ENCODE peak calls at places on chromosomes 13 and 19, in eight cellular contexts. S is breast epithelium; W is SK-N-SH; T is NT2/D1; X is adrenal gland; C is Peyer's patch; V is CD4-positive, alpha-beta memory T cell; H is fibroblast of lung. Q is an unnamed sample. For H3K4me1 and H3K27me3, the result is how much of the 10 kb centered on the place peaks cover.

GRCh38 chr13:49395416-49396277 is 48.2 kb downstream of the CAB39L start:
- DNase-seq in S (no peak), W (no peak), T (no peak), X (peak), C (no peak), V (no peak), H (no peak), Q (no peak)

GRCh38 chr13:110187501-110188161 is 119.3 kb downstream of the COL4A1 start:
- DNase-seq in S (no peak), W (peak), T (no peak), X (peak), C (no peak), V (no peak), H (peak), Q (no peak)

GRCh38 chr13:105997436-105998232 is 537.8 kb downstream of the EFNB2 start:
- DNase-seq in S (no peak), W (no peak), T (no peak), X (no peak), C (no peak), V (peak), H (peak), Q (no peak)

GRCh38 chr19:13935765-13936486 is 2.3 kb downstream of the PODNL1 start:
- DNase-seq in S (no peak), W (peak), T (peak), X (no peak), C (no peak), V (no peak), H (peak), Q (peak)

GRCh38 chr13:62598708-62599107 is 1183.1 kb upstream of the PCDH20 start:
- DNase-seq in S (no peak), W (no peak), T (no peak), X (no peak), C (no peak), V (no peak), H (no peak), Q (no peak)

GRCh38 chr19:46844067-46844489 is 6.6 kb downstream of the AP2S1 start:
- DNase-seq in S (no peak), W (no peak), T (no peak), X (no peak), C (no peak), V (no peak), H (peak), Q (no peak)

GRCh38 chr19:37991841-37992248 is 84.8 kb downstream of the SIPA1L3 start:
- DNase-seq in S (no peak), W (no peak), T (no peak), X (no peak), C (no peak), V (no peak), H (peak), Q (no peak)

GRCh38 chr13:109778102-109778542 is 8.3 kb downstream of the IRS2 start:
- DNase-seq in S (no peak), W (no peak), T (no peak), X (no peak), C (no peak), V (no peak), H (peak), Q (peak)

GRCh38 chr19:2550431-2551171 is 74.7 kb downstream of the GADD45B start:
- DNase-seq in S (no peak), W (peak), T (no peak), X (no peak), C (no peak), V (no peak), H (no peak), Q (no peak)

GRCh38 chr13:51832471-51833152 is 12.4 kb downstream of the TMEM272 start:
- DNase-seq in S (no peak), W (peak), T (no peak), X (peak), C (peak), V (peak), H (peak), Q (peak)

GRCh38 chr13:76685938-76686337 is 200.3 kb downstream of the KCTD12 start:
- DNase-seq in S (no peak), W (no peak), T (no peak), X (no peak), C (no peak), V (no peak), H (no peak), Q (no peak)

GRCh38 chr19:49688531-49689132 is 762 bp upstream of the ADM5 start:
- DNase-seq in S (no peak), W (no peak), T (no peak), X (no peak), C (no peak), V (peak), H (no peak), Q (no peak)

GRCh38 chr19:17001603-17002183 is 24.9 kb downstream of the CPAMD8 start:
- DNase-seq in S (no peak), W (no peak), T (no peak), X (no peak), C (no peak), V (peak), H (no peak), Q (no peak)

GRCh38 chr13:44331446-44331845 is 42.2 kb upstream of the SERP2 start:
- DNase-seq in S (no peak), W (no peak), T (no peak), X (no peak), C (no peak), V (no peak), H (peak), Q (no peak)

GRCh38 chr13:19634129-19634740 is 776 bp downstream of the MPHOSPH8 start:
- DNase-seq in S (peak), W (peak), T (no peak), X (no peak), C (peak), V (no peak), H (peak), Q (peak)

GRCh38 chr19:48913114-48913513 is 13.0 kb downstream of the NUCB1 start:
- DNase-seq in S (no peak), W (no peak), T (no peak), X (no peak), C (no peak), V (peak), H (no peak), Q (peak)

GRCh38 chr13:98454389-98454881 is 122.5 kb downstream of the STK24 start:
- DNase-seq in S (no peak), W (no peak), T (no peak), X (no peak), C (no peak), V (no peak), H (peak), Q (no peak)

GRCh38 chr13:42333613-42334328 is 61.8 kb downstream of the AKAP11 start:
- DNase-seq in S (no peak), W (no peak), T (no peak), X (no peak), C (no peak), V (no peak), H (peak), Q (peak)

GRCh38 chr13:31242935-31243334 is 43.2 kb downstream of the B3GLCT start:
- DNase-seq in S (no peak), W (no peak), T (no peak), X (no peak), C (no peak), V (no peak), H (no peak), Q (no peak)

GRCh38 chr13:30340367-30341184 is 33.2 kb upstream of the KATNAL1 start:
- DNase-seq in S (peak), W (peak), T (no peak), X (peak), C (peak), V (no peak), H (peak), Q (no peak)

GRCh38 chr13:53198017-53198416 is 169.4 kb downstream of the OLFM4 start:
- DNase-seq in S (no peak), W (peak), T (no peak), X (no peak), C (no peak), V (no peak), H (no peak), Q (no peak)

GRCh38 chr19:6760606-6761005 is 6.6 kb downstream of the SH2D3A start:
- DNase-seq in S (no peak), W (no peak), T (no peak), X (no peak), C (no peak), V (no peak), H (no peak), Q (no peak)

GRCh38 chr19:54255105-54255775 is 1.8 kb downstream of the LILRB5 start:
- DNase-seq in S (no peak), W (no peak), T (no peak), X (no peak), C (peak), V (no peak), H (no peak), Q (no peak)

GRCh38 chr19:31220540-31220939 is 128.7 kb downstream of the TSHZ3 start:
- DNase-seq in S (no peak), W (no peak), T (peak), X (no peak), C (peak), V (peak), H (no peak), Q (no peak)

GRCh38 chr13:48281556-48281955 is 22.0 kb upstream of the RB1 start:
- DNase-seq in S (no peak), W (no peak), T (no peak), X (no peak), C (no peak), V (no peak), H (no peak), Q (no peak)

GRCh38 chr13:48443442-48444208 is 30.7 kb upstream of the LPAR6 start:
- DNase-seq in S (no peak), W (no peak), T (no peak), X (no peak), C (no peak), V (no peak), H (no peak), Q (no peak)

GRCh38 chr19:54485846-54486245 is 12.8 kb upstream of the CDC42EP5 start:
- DNase-seq in S (no peak), W (no peak), T (no peak), X (no peak), C (no peak), V (no peak), H (no peak), Q (no peak)

GRCh38 chr13:84118845-84119409 is 236.7 kb upstream of the SLITRK1 start:
- DNase-seq in S (no peak), W (no peak), T (no peak), X (no peak), C (no peak), V (no peak), H (no peak), Q (no peak)

GRCh38 chr13:24192811-24193162 is 32.3 kb downstream of the SPATA13 start:
- DNase-seq in S (no peak), W (no peak), T (no peak), X (no peak), C (no peak), V (no peak), H (no peak), Q (no peak)

GRCh38 chr13:58547419-58547818 is 915.9 kb downstream of the PCDH17 start:
- DNase-seq in S (no peak), W (no peak), T (no peak), X (no peak), C (no peak), V (no peak), H (no peak), Q (no peak)

GRCh38 chr19:44571830-44572661 is 41.3 kb upstream of the IGSF23 start:
- DNase-seq in S (no peak), W (no peak), T (no peak), X (peak), C (no peak), V (no peak), H (no peak), Q (peak)

GRCh38 chr19:44573183-44573582 is 40.2 kb upstream of the IGSF23 start:
- DNase-seq in S (no peak), W (no peak), T (no peak), X (no peak), C (no peak), V (no peak), H (no peak), Q (no peak)

GRCh38 chr19:44574201-44574950 is 39.0 kb upstream of the IGSF23 start:
- DNase-seq in S (no peak), W (no peak), T (no peak), X (no peak), C (no peak), V (no peak), H (no peak), Q (no peak)

GRCh38 chr19:44575116-44575700 is 38.2 kb upstream of the IGSF23 start:
- DNase-seq in S (no peak), W (no peak), T (no peak), X (no peak), C (no peak), V (no peak), H (no peak), Q (no peak)

DNA sequence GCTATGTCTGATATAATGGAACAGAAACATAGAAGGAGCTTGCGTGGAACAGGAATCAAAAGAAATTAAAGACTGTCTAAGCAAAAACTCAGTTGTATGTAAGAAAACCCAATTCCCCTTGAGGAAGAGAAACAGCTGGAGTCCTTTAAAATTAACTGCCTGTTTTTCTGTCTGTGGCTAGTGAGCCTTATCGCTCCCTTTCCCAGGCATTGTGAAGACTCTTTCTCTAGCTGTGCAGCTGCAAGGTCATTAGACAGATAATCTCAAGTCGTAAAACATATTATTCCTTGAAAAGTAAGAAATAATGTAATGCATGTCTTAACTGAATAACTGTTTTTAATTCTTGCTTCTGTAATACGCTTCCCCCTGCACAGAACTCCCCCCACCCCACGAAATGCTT is 39.7 kb upstream of the IGSF23 start:
- DNase-seq in S (no peak), W (no peak), T (no peak), X (no peak), C (no peak), V (no peak), H (no peak), Q (no peak)
- H3K4me1 ChIP-seq in S (under half), W (under half), T (under half), X (under half), C (under half), V (under half), H (under half), Q (under half)

GRCh38 chr19:40719414-40719894 is 2.5 kb downstream of the ITPKC start:
- DNase-seq in S (no peak), W (no peak), T (no peak), X (no peak), C (no peak), V (no peak), H (no peak), Q (no peak)

GRCh38 chr19:40716655-40717324 is at the start of the genes COQ8B and ITPKC:
- DNase-seq in S (peak), W (peak), T (peak), X (peak), C (peak), V (peak), H (peak), Q (peak)

GRCh38 chr19:40718774-40719391 is 2.0 kb downstream of the ITPKC start:
- DNase-seq in S (peak), W (no peak), T (no peak), X (peak), C (peak), V (no peak), H (peak), Q (peak)

GRCh38 chr19:40717325-40717879 is 490 bp downstream of the ITPKC start:
- DNase-seq in S (peak), W (no peak), T (no peak), X (peak), C (peak), V (no peak), H (peak), Q (no peak)

DNA sequence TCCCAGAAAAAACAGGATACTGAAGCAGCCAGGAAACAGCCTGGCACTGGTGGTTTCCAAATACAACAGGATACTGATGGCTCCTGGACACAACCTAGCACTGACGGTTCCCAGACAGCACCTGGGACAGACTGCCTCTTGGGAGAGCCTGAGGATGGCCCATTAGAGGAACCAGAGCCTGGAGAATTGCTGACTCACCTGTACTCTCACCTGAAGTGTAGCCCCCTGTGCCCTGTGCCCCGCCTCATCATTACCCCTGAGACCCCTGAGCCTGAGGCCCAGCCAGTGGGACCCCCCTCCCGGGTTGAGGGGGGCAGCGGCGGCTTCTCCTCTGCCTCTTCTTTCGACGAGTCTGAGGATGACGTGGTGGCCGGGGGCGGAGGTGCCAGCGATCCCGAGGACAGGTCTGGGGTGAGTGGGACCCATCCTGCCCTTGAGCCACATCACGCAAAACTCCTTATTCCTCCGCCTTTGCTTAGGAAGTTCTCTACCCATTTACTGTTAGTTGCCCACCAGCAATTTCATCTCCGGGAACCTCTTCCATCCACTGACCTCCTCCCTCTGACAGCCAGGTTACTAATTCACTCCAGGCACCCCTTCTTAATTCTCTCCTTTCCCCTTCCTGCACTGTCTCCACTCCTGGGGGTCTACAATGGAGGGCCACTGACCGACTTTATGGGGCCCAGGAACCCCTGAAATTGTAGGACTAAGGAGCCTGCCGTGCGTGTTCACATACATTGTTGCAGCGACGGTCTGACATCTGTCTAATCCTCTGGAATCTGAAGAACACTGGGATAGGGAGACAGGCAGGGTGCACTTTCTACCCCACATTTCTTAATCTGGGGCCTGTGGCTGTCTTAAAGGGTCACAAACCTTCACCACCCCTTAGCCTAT is 1.2 kb downstream of the ITPKC start:
- DNase-seq in S (peak), W (no peak), T (no peak), X (peak), C (peak), V (no peak), H (peak), Q (peak)
- H3K4me3 ChIP-seq in S (peak), W (peak), T (peak), X (peak), C (peak), V (peak), H (peak), Q (peak)

DNA sequence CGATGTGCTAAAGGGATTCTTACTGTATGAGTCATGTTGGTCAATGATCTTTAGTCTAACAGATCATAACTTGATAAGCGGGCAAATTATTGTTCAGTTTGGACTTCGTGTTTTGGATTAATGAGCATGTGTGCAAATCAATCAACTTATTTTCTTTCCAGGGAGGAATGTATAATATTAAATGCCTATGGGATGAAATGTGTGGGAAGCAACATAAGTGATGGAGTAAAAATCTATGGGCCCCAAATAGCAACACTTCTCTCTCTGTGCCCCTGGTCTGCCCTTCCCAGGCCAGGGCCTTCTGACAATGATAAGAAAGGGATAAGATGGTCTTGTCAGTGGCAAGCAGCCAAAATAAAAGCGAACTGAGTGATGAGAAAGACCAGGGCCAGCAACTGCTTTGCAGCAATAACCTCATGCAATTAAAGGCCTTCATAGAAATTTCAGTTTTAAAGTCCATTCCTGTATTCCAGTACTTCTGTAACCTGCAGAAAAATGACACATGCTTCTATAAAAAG is 61.4 kb downstream of the SLC10A2 start:
- DNase-seq in S (no peak), W (no peak), T (no peak), X (no peak), C (no peak), V (no peak), H (no peak), Q (no peak)
- H3K27me3 ChIP-seq in S (under half), W (under half), T (under half), X (under half), C (under half), V (under half), H (under half), Q (under half)

GRCh38 chr19:5624154-5624663 is 1.3 kb downstream of the SAFB start:
- DNase-seq in S (peak), W (peak), T (no peak), X (peak), C (peak), V (peak), H (peak), Q (no peak)

GRCh38 chr19:5623397-5624153 is 692 bp downstream of the SAFB start:
- DNase-seq in S (peak), W (peak), T (no peak), X (peak), C (peak), V (peak), H (no peak), Q (no peak)

GRCh38 chr19:5622465-5623396 is at the start of the genes SAFB and SAFB2:
- DNase-seq in S (peak), W (peak), T (peak), X (peak), C (peak), V (peak), H (peak), Q (peak)

GRCh38 chr19:5621945-5622464 is 571 bp downstream of the SAFB2 start:
- DNase-seq in S (peak), W (peak), T (no peak), X (peak), C (peak), V (peak), H (no peak), Q (no peak)

GRCh38 chr19:5621311-5621944 is 1.1 kb downstream of the SAFB2 start:
- DNase-seq in S (peak), W (no peak), T (no peak), X (peak), C (peak), V (no peak), H (no peak), Q (no peak)
- H3K4me1 ChIP-seq in S (under half), W (under half), T (under half), X (under half), C (under half), V (half or more), H (under half), Q (under half)

DNA sequence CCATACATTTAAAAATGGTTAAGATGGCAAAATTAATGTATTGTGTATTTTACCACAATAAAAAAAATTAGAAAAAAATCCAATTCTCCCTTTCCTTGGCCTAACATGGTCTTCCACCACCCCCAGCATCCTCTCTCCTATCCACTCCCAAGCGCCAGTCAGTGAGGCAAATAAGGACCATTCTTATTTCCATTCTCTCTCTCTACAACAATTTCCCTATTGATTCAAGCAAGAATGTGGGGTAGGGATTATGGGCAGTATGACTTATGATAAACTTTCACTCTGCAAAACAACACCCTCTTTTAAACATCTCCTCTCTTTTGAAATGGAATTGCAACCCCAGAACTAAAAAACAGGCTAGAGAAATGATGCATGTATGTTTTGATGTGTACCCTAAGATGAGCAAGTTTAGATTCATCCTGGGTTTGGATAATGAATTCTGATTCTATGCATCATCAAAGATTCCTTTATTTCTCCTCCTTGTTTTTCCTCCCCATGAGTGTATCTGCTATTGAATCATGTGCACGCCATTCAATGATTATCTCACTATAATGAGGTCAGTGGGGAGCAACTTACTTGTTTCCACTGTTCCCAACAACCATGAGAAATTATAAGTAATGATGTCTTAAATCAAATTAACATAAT is 3.5 kb downstream of the STARD13 start:
- DNase-seq in S (no peak), W (no peak), T (no peak), X (no peak), C (no peak), V (no peak), H (peak), Q (no peak)
- H3K4me3 ChIP-seq in S (no peak), W (no peak), T (no peak), X (no peak), C (no peak), V (no peak), H (peak), Q (no peak)

Q was measured in HAP-1.